ENCODE peak calls at places on chromosomes 7 and 10, in four cellular contexts. M is kidney, Q is HCT116, S is left lung. Z is an unnamed sample.
A peak's percentile ranks its signal among the peaks of the same experiment; 100 is the strongest.

GRCh38 chr7:85172530-85172941 is 14.3 kb downstream of the SEMA3D start:
- DNase-seq in Q (no peak), S (no peak), M (no peak), Z (no peak)

GRCh38 chr10:88996927-88997326 is 6.3 kb downstream of the FAS start:
- DNase-seq in Q (no peak), S (no peak), M (no peak), Z (peak; percentile 58)

GRCh38 chr10:48649349-48649944 is 35.2 kb upstream of the WDFY4 start:
- DNase-seq in S (peak; percentile 44), Q (no peak), M (no peak), Z (no peak)

GRCh38 chr10:102540023-102540422 is 36.3 kb downstream of the SUFU start:
- DNase-seq in M (no peak), Q (peak; percentile 31), S (no peak), Z (peak; percentile 26)

GRCh38 chr7:7562736-7563135 is 3.9 kb upstream of the MIOS start:
- DNase-seq in M (no peak), Q (no peak), S (no peak), Z (no peak)

GRCh38 chr10:100020161-100020882 is 10.6 kb upstream of the DNMBP start:
- DNase-seq in M (no peak), S (no peak), Q (no peak), Z (peak; percentile 94)

GRCh38 chr7:44065431-44066110 is at the start of gene PGAM2:
- DNase-seq in Q (no peak), M (peak; percentile 80), S (peak; percentile 75), Z (no peak)

GRCh38 chr7:106610996-106611886 is 49.7 kb downstream of the CCDC71L start:
- DNase-seq in Q (no peak), S (no peak), M (no peak), Z (no peak)

GRCh38 chr7:158246960-158247673 is 340.5 kb downstream of the PTPRN2 start:
- DNase-seq in S (peak; percentile 51), Q (no peak), M (no peak), Z (no peak)

GRCh38 chr10:114821915-114822770 is 563 bp downstream of the FHIP2A start:
- DNase-seq in S (peak; percentile 83), Q (no peak), M (peak; percentile 86), Z (peak; percentile 83)

GRCh38 chr10:33109788-33110469 is 151.9 kb upstream of the ITGB1 start:
- DNase-seq in M (no peak), S (no peak), Q (no peak), Z (peak; percentile 37)

GRCh38 chr10:12500406-12501303 is 151.3 kb downstream of the CAMK1D start:
- DNase-seq in Q (no peak), M (peak; percentile 27), S (no peak), Z (no peak)

GRCh38 chr7:116455009-116455408 is 44.5 kb upstream of the CAV2 start:
- DNase-seq in S (no peak), M (no peak), Q (no peak), Z (no peak)

GRCh38 chr10:100670828-100671479 is 74.4 kb upstream of the PAX2 start:
- DNase-seq in M (no peak), S (peak; percentile 91), Q (no peak), Z (peak; percentile 47)

GRCh38 chr7:68476966-68477365 is 1121.3 kb upstream of the AUTS2 start:
- DNase-seq in M (no peak), Q (no peak), S (no peak), Z (no peak)

DNA sequence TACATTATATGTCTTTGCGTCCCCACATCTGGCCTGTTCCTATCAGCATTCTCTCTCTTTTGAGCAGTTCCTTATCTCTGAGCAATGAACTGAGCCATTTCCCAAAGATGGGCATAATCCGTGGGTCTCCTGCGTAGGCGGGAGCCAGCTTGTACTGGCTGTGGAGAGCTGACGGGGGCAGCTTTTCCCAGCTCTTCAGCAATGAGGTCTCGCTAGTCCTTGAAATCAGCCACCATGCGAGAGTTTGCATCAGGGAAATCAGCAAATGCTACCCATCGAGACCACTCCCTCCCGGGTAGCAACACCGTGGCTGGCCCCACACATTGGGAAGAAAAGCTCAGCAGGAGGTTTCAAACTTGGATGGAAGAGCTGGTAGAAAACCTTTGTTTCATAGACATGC is 51.9 kb upstream of the FAM180A start:
- DNase-seq in M (no peak), S (no peak), Q (no peak), Z (no peak)
- H3K27ac ChIP-seq in M (no peak overlapping the region), S (no peak overlapping the region), Q (no peak overlapping the region), Z (no peak overlapping the region)

GRCh38 chr10:110016957-110017514 is 9.3 kb downstream of the ADD3 start:
- DNase-seq in Q (no peak), M (no peak), S (no peak), Z (no peak)

GRCh38 chr10:110011679-110012078 is 3.9 kb downstream of the ADD3 start:
- DNase-seq in S (no peak), M (no peak), Q (no peak), Z (no peak)

GRCh38 chr10:110016037-110016436 is 8.3 kb downstream of the ADD3 start:
- DNase-seq in M (no peak), S (no peak), Q (no peak), Z (peak; percentile 35)

GRCh38 chr10:110010076-110011069 is 2.6 kb downstream of the ADD3 start:
- DNase-seq in Q (no peak), S (no peak), M (no peak), Z (peak; percentile 51)

DNA sequence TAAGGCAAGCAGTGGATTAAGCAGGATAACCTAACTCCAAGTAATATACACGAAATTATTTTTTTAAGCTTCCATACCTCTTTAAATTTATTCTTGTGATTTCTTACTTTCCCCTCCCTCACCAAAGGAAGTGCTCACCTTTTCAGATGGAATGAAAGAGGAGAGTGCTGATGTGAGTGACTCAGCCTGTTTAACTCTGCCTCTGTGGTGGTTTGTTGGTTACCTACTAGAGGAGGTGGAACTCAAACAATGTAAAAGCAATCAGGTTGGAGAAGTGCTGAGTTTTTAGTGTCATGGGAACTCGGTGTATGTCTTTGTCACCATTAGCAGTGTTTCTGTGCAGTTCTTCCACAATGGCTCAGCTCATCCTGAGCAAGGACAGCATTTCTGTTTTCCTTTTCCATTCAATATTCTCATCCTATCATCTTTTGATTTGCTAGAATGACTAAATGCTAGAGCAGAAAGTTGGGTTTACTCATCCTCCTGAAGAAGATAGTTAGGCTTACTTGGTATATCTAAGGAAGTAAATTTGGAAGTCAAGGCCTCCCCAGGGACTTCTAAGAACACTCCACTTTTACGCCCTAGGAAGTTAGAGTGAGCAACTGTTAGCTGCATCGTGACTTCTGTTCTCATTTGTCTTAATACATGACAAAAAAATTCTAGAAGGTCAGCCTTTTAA is 6.0 kb downstream of the ADD3 start:
- DNase-seq in S (no peak), Q (no peak), M (no peak), Z (no peak)
- H3K4me3 ChIP-seq in S (no peak overlapping the region), Q (no peak overlapping the region), M (no peak overlapping the region), Z (no peak overlapping the region)

GRCh38 chr10:15787426-15787825 is 67.7 kb upstream of the ITGA8 start:
- DNase-seq in Q (no peak), M (no peak), S (no peak), Z (peak; percentile 74)

GRCh38 chr10:15792777-15793176 is 67.5 kb downstream of the MINDY3 start:
- DNase-seq in Q (no peak), S (no peak), M (no peak), Z (no peak)

GRCh38 chr10:15793664-15794063 is 66.6 kb downstream of the MINDY3 start:
- DNase-seq in M (no peak), S (no peak), Q (no peak), Z (no peak)

GRCh38 chr10:15791816-15792524 is 68.3 kb downstream of the MINDY3 start:
- DNase-seq in M (no peak), Q (no peak), S (no peak), Z (no peak)

GRCh38 chr10:15789793-15790525 is 70.2 kb upstream of the ITGA8 start:
- DNase-seq in M (no peak), S (no peak), Q (no peak), Z (no peak)
- H3K27ac ChIP-seq in M (no peak overlapping the region), S (peak overlapping the region; percentile 50), Q (no peak overlapping the region), Z (no peak overlapping the region)

DNA sequence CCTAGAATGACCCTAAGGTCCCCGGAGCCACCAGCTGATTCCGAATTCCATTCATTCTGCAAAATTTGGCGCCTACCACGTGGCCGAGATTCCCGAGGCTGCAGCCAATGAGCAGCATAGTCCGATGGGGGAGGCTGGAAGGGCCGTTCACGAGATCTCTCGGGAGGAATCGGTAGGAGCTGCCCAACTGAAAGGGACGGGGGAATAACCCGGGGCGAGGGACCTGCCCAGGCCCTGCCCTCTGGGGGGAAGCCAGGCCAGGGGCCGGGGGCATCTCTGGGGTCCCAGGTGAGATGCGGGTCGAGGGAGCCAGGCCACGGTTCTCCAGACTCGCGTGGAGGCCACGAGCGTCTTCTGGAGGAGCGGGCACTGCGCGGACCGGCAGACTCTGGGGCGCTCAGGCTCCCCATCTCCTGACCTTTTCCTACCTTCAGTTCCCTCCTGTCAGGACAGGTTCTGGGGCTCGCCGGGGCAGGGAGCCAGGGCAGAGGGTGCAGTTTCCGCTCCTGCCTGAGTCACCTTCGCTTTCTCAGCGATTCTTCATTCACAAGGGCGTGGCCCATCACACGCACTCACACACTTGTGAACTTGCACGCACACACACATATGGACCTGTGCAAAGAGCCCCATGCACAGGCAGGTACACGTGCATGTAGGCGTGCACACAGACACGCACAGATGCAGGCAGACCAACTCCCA is 173.4 kb downstream of the RNF216 start:
- DNase-seq in M (peak; percentile 74), S (no peak), Q (no peak), Z (no peak)
- H3K4me3 ChIP-seq in M (no peak overlapping the region), S (no peak overlapping the region), Q (no peak overlapping the region), Z (no peak overlapping the region)

Z was measured in OCI-LY7.